ENCODE peak calls at places on chromosomes 5 and 9, in four cellular contexts. G, M, J and S are unnamed samples. For H3K9me3, the result is how much of the 10 kb centered on the place peaks cover.

GRCh38 chr5:137310051-137310730 is 188.9 kb downstream of the SPOCK1 start:
- DNase-seq in M (no peak), J (peak), G (peak), S (no peak)

GRCh38 chr5:142685418-142686209 is at the start of gene FGF1:
- DNase-seq in J (peak), G (no peak), M (no peak), S (peak)

GRCh38 chr5:115579216-115579615 is 23.1 kb downstream of the TICAM2 start:
- DNase-seq in M (no peak), G (no peak), J (no peak), S (no peak)

GRCh38 chr9:14344846-14345585 is 31.1 kb upstream of the NFIB start:
- DNase-seq in J (no peak), G (no peak), M (no peak), S (no peak)

GRCh38 chr9:88221110-88221509 is 82.8 kb upstream of the SPATA31C2 start:
- DNase-seq in G (no peak), J (no peak), M (no peak), S (no peak)

GRCh38 chr5:181047921-181048320 is 7.9 kb downstream of the BTNL9 start:
- DNase-seq in J (no peak), G (no peak), M (no peak), S (no peak)

GRCh38 chr5:123460296-123460729 is 37.1 kb upstream of the CEP120 start:
- DNase-seq in M (no peak), J (peak), G (peak), S (no peak)

GRCh38 chr9:134055981-134056461 is 11.8 kb downstream of the BRD3 start:
- DNase-seq in J (peak), M (peak), G (peak), S (peak)

GRCh38 chr9:2180171-2180570 is 165.0 kb downstream of the SMARCA2 start:
- DNase-seq in M (no peak), G (no peak), J (no peak), S (no peak)

GRCh38 chr9:83505282-83505681 is 32.9 kb downstream of the FRMD3 start:
- DNase-seq in J (no peak), M (no peak), G (no peak), S (no peak)

GRCh38 chr9:95098391-95098921 is 219.1 kb downstream of the FANCC start:
- DNase-seq in M (no peak), J (no peak), G (no peak), S (no peak)

GRCh38 chr5:2656186-2656585 is 95.3 kb downstream of the IRX2 start:
- DNase-seq in M (no peak), G (no peak), J (peak), S (no peak)

GRCh38 chr9:126915281-126915816 is 767 bp downstream of the RALGPS1 start:
- DNase-seq in M (peak), J (no peak), G (peak), S (no peak)

GRCh38 chr9:125418404-125418803 is 156.8 kb downstream of the GAPVD1 start:
- DNase-seq in M (no peak), G (no peak), J (no peak), S (no peak)

GRCh38 chr9:17481565-17481964 is 97.3 kb upstream of the SH3GL2 start:
- DNase-seq in M (peak), J (no peak), G (no peak), S (no peak)

GRCh38 chr5:73967347-73967746 is 341.4 kb downstream of the ARHGEF28 start:
- DNase-seq in J (no peak), G (no peak), M (no peak), S (no peak)

GRCh38 chr5:73968246-73968645 is 342.2 kb downstream of the ARHGEF28 start:
- DNase-seq in G (no peak), M (no peak), J (no peak), S (no peak)

GRCh38 chr5:73969195-73970059 is 343.4 kb downstream of the ARHGEF28 start:
- DNase-seq in G (no peak), J (peak), M (no peak), S (no peak)

GRCh38 chr5:73966411-73966810 is 340.4 kb downstream of the ARHGEF28 start:
- DNase-seq in M (no peak), G (no peak), J (no peak), S (no peak)

GRCh38 chr5:73968729-73969128 is 342.7 kb downstream of the ARHGEF28 start:
- DNase-seq in M (no peak), J (peak), G (no peak), S (no peak)
- H3K4me3 ChIP-seq in M (no peak), J (no peak), G (no peak), S (no peak)

DNA sequence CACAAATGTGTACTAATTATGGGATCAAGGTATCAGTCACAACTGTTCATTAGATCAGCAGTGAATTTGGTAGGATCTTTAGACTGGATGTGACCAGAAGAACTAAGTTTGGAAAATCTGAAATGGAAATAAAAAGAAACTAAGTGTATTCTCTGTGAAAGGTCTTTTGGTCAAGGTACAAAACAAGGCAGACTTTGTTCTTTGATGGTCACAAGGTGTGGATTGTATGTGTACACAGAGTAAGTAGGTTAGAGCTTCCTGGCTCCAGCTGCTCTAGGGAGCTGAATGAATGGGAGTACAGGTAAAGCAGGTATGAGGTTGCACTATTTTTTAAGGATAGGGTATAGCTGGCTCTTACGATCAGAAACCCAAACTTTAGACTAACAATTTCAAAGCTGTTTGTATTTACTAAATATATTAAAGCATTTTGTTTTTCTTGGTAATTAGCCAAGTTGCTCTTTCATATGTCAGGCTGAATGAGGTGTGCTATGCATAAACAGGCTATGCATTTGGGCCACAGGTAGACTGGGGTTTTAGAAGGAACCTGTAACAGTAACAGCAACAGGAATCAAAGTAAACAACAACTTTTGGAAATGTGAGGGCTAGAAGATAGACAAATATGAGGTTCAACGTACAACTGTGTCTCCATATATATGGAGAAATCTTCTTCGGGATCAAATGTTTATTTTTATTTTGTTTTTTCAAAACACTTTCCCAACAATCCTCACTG is 32.5 kb downstream of the FAM169A start:
- DNase-seq in J (no peak), M (no peak), G (peak), S (no peak)
- TF ChIP-seq CTCF in J (no peak), M (no peak), G (no peak), S (no peak)

GRCh38 chr5:32880781-32881180 is 169.7 kb downstream of the NPR3 start:
- DNase-seq in M (no peak), G (no peak), J (no peak), S (no peak)

GRCh38 chr5:32876791-32877190 is 165.7 kb downstream of the NPR3 start:
- DNase-seq in J (no peak), M (no peak), G (no peak), S (no peak)
- H3K9me3 ChIP-seq in J (under half), M (under half), G (under half), S (under half)

GRCh38 chr9:107704791-107705190 is 215.2 kb upstream of the KLF4 start:
- DNase-seq in G (no peak), J (no peak), M (no peak), S (no peak)
- H3K4me3 ChIP-seq in G (no peak), J (no peak), M (no peak), S (no peak)

GRCh38 chr5:79831910-79832309 is 142.3 kb downstream of the CMYA5 start:
- DNase-seq in G (no peak), M (no peak), J (peak), S (no peak)

GRCh38 chr5:79831381-79831780 is 141.7 kb downstream of the CMYA5 start:
- DNase-seq in G (no peak), M (no peak), J (peak), S (no peak)

GRCh38 chr5:79827159-79827562 is 137.5 kb downstream of the CMYA5 start:
- DNase-seq in G (no peak), M (no peak), J (no peak), S (no peak)

GRCh38 chr5:79825802-79826201 is 136.2 kb downstream of the CMYA5 start:
- DNase-seq in J (no peak), G (no peak), M (no peak), S (no peak)

GRCh38 chr5:79829260-79829659 is 139.6 kb downstream of the CMYA5 start:
- DNase-seq in J (peak), M (no peak), G (peak), S (peak)
- TF ChIP-seq CTCF in J (peak), M (peak), G (peak), S (peak)